ENCODE peak calls at places on chromosomes 6 and 20, in ten cellular contexts. J is SJSA1; W is neural progenitor cell; P is HAP-1; G is dorsolateral prefrontal cortex; Z is HFF-Myc; R is fibroblast of lung; V is CD8-positive, alpha-beta T cell; A is Peyer's patch; Y is BJ. T is an unnamed sample.

GRCh38 chr6:108454356-108454755 is 106.4 kb upstream of the FOXO3 start:
- DNase-seq in V (no peak), W (no peak), A (peak; percentile 39), Y (no peak), P (no peak), J (no peak), G (no peak), Z (no peak), R (no peak), T (no peak)

GRCh38 chr20:11260611-11261010 is 586.8 kb upstream of the JAG1 start:
- DNase-seq in V (no peak), R (no peak), Z (no peak), Y (no peak), P (no peak), G (no peak), J (no peak), W (no peak), A (no peak), T (peak; percentile 43)

GRCh38 chr20:49186535-49187329 is 1.4 kb downstream of the STAU1 start:
- DNase-seq in G (no peak), P (peak; percentile 62), R (peak; percentile 63), J (no peak), V (peak; percentile 22), A (peak; percentile 68), Y (no peak), W (peak; percentile 49), Z (no peak), T (peak; percentile 17)

GRCh38 chr6:54909184-54909583 is 62.6 kb downstream of the FAM83B start:
- DNase-seq in Z (no peak), V (no peak), A (no peak), Y (no peak), G (no peak), J (no peak), P (no peak), W (no peak), R (no peak), T (no peak)

GRCh38 chr6:168190646-168191443 is 111.8 kb upstream of the FRMD1 start:
- DNase-seq in R (no peak), G (no peak), A (peak; percentile 36), Y (no peak), Z (no peak), P (no peak), J (peak; percentile 39), W (no peak), V (no peak), T (no peak)

GRCh38 chr20:58875111-58875510 is 22.6 kb downstream of the GNAS start:
- DNase-seq in J (no peak), A (no peak), V (no peak), Y (no peak), P (no peak), W (peak; percentile 61), Z (no peak), G (peak; percentile 60), R (no peak), T (no peak)

GRCh38 chr6:65170273-65170672 is 536.8 kb downstream of the EYS start:
- DNase-seq in A (no peak), W (no peak), J (no peak), P (no peak), V (no peak), Y (no peak), R (peak; percentile 71), Z (no peak), G (no peak), T (peak; percentile 5)

GRCh38 chr6:118710616-118711015 is 59.2 kb upstream of the CEP85L start:
- DNase-seq in A (no peak), P (no peak), Z (no peak), G (no peak), Y (no peak), R (no peak), W (no peak), J (no peak), V (no peak), T (no peak)

GRCh38 chr6:170158296-170159039 is 132.4 kb downstream of the DLL1 start:
- DNase-seq in W (no peak), V (no peak), G (no peak), J (no peak), Z (no peak), R (no peak), Y (no peak), A (peak; percentile 15), P (no peak), T (no peak)

GRCh38 chr6:11425431-11425871 is 112.1 kb upstream of the TMEM170B start:
- DNase-seq in V (no peak), Z (no peak), G (no peak), A (no peak), Y (no peak), R (no peak), P (no peak), J (no peak), W (peak; percentile 66), T (no peak)

GRCh38 chr6:17466707-17467106 is 73.3 kb downstream of the CAP2 start:
- DNase-seq in Y (no peak), A (no peak), V (no peak), G (no peak), R (peak; percentile 38), J (no peak), W (no peak), Z (no peak), P (no peak), T (no peak)

GRCh38 chr6:130900913-130901312 is 73.7 kb downstream of the SMLR1 start:
- DNase-seq in Z (no peak), P (no peak), R (peak; percentile 78), V (no peak), G (no peak), W (no peak), A (no peak), J (peak; percentile 60), Y (no peak), T (peak; percentile 45)

GRCh38 chr6:130912451-130912850 is 85.2 kb downstream of the SMLR1 start:
- DNase-seq in Y (no peak), V (no peak), G (no peak), A (no peak), R (peak; percentile 23), J (no peak), Z (no peak), W (no peak), P (no peak), T (peak; percentile 61)

GRCh38 chr6:16851758-16852157 is 90.5 kb upstream of the ATXN1 start:
- DNase-seq in Y (no peak), G (no peak), V (no peak), J (no peak), Z (no peak), R (peak; percentile 26), W (no peak), A (no peak), P (no peak), T (no peak)

GRCh38 chr6:79878142-79878748 is 69.1 kb downstream of the ELOVL4 start:
- DNase-seq in G (peak; percentile 77), Y (no peak), V (no peak), P (no peak), R (no peak), W (no peak), Z (no peak), A (no peak), J (no peak), T (no peak)

GRCh38 chr20:51169813-51170212 is 146.9 kb upstream of the KCNG1 start:
- DNase-seq in P (no peak), Z (no peak), R (no peak), Y (no peak), V (no peak), G (no peak), J (no peak), A (no peak), W (no peak), T (no peak)

GRCh38 chr20:25532971-25533391 is 52.4 kb downstream of the NINL start:
- DNase-seq in J (no peak), W (no peak), G (peak; percentile 75), A (no peak), Y (no peak), Z (no peak), P (no peak), V (no peak), R (no peak), T (no peak)

GRCh38 chr20:48025661-48026060 is 240.4 kb upstream of the SULF2 start:
- DNase-seq in Z (no peak), V (no peak), G (no peak), A (no peak), R (peak; percentile 40), W (no peak), J (no peak), Y (no peak), P (no peak), T (no peak)

GRCh38 chr6:47483516-47483852 is 5.9 kb downstream of the CD2AP start:
- DNase-seq in P (no peak), W (no peak), V (no peak), Y (no peak), G (no peak), Z (no peak), R (no peak), J (no peak), A (no peak), T (no peak)

GRCh38 chr20:35410613-35411012 is 1.2 kb downstream of the UQCC1 start:
- DNase-seq in W (no peak), R (no peak), J (no peak), P (no peak), G (no peak), Z (no peak), Y (no peak), V (no peak), A (no peak), T (no peak)
- H3K4me3 ChIP-seq in W (peak overlapping the region; percentile 67), R (peak overlapping the region; percentile 84), J (peak overlapping the region; percentile 55), P (peak overlapping the region; percentile 79), G (no peak overlapping the region), Z (peak overlapping the region; percentile 90), Y (no peak overlapping the region), V (no peak overlapping the region), A (no peak overlapping the region), T (peak overlapping the region; percentile 94)

GRCh38 chr6:27138837-27139752 is 108.4 kb upstream of the PRSS16 start:
- DNase-seq in Z (no peak), G (no peak), Y (no peak), J (no peak), V (no peak), A (peak; percentile 78), W (peak; percentile 84), P (peak; percentile 89), R (peak; percentile 74), T (no peak)
- H3K4me3 ChIP-seq in Z (peak overlapping the region; percentile 57), G (peak overlapping the region; percentile 25), Y (peak overlapping the region; percentile 66), J (no peak overlapping the region), V (peak overlapping the region; percentile 77), A (peak overlapping the region; percentile 59), W (peak overlapping the region; percentile 62), P (peak overlapping the region; percentile 55), R (peak overlapping the region; percentile 77), T (peak overlapping the region; percentile 63)

DNA sequence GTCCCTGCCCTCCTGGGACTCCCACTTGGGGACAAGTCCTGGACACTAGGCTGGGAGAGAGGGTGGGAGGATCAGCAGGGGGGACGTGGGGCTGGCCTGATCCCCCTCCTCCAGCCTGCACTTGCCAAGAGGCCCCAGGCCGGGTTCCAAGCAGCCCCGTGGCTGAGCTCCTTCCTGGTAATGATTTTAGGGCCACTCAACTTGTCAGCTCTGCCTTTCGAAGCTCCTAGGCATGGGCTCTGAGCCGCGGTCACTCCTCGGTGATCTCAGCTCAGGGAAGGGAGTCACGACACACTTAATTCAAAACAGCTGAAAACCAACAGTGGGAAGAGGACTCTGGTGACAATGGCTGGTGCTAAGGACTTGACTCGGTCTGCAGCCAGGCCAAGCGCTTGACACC is 161.7 kb downstream of the BMP7 start:
- DNase-seq in Z (no peak), J (no peak), Y (no peak), A (no peak), G (no peak), P (no peak), V (no peak), R (no peak), W (no peak), T (no peak)
- H3K4me3 ChIP-seq in Z (no peak overlapping the region), J (no peak overlapping the region), Y (no peak overlapping the region), A (no peak overlapping the region), G (no peak overlapping the region), P (no peak overlapping the region), V (no peak overlapping the region), R (no peak overlapping the region), W (no peak overlapping the region), T (no peak overlapping the region)

GRCh38 chr6:14915888-14916832 is 329.7 kb upstream of the JARID2 start:
- DNase-seq in G (no peak), A (no peak), Y (no peak), P (no peak), Z (no peak), J (no peak), R (no peak), W (no peak), V (no peak), T (no peak)
- H3K4me3 ChIP-seq in G (no peak overlapping the region), A (no peak overlapping the region), Y (no peak overlapping the region), P (no peak overlapping the region), Z (no peak overlapping the region), J (no peak overlapping the region), R (no peak overlapping the region), W (no peak overlapping the region), V (no peak overlapping the region), T (no peak overlapping the region)

T was measured in skeletal muscle cell.